ENCODE peak calls at places on chromosome 13, in seven cellular contexts. L, T, R, H, M, D and U are unnamed samples.

GRCh38 chr13:47904891-47905290 is 96.2 kb downstream of the SUCLA2 start:
- DNase-seq in M (no peak), L (no peak), R (no peak), T (no peak), H (no peak), D (no peak), U (no peak)

GRCh38 chr13:98530236-98530635 is 46.7 kb downstream of the STK24 start:
- DNase-seq in T (no peak), M (no peak), H (no peak), L (no peak), R (no peak), D (no peak), U (no peak)

GRCh38 chr13:50428183-50428877 is 413.1 kb downstream of the KCNRG start:
- DNase-seq in D (no peak), R (no peak), M (no peak), H (no peak), T (no peak), L (no peak), U (no peak)

GRCh38 chr13:85497652-85498051 is 301.6 kb downstream of the SLITRK6 start:
- DNase-seq in D (peak; percentile 98), M (no peak), R (no peak), T (no peak), L (peak; percentile 85), H (no peak), U (peak; percentile 92)

GRCh38 chr13:27006519-27007161 is 165.0 kb downstream of the USP12 start:
- DNase-seq in D (peak; percentile 47), L (peak; percentile 47), H (no peak), T (peak; percentile 43), R (no peak), M (no peak), U (no peak)

GRCh38 chr13:36193151-36193855 is 21.1 kb downstream of the SOHLH2 start:
- DNase-seq in T (no peak), L (peak; percentile 50), H (no peak), R (no peak), D (peak; percentile 16), M (no peak), U (peak; percentile 27)

GRCh38 chr13:33510350-33510749 is 224.8 kb upstream of the STARD13 start:
- DNase-seq in L (no peak), H (no peak), D (no peak), T (no peak), R (no peak), M (no peak), U (no peak)

GRCh38 chr13:68927387-68928026 is 1180.1 kb upstream of the ATXN8OS start:
- DNase-seq in T (no peak), M (no peak), H (no peak), L (peak; percentile 60), R (peak; percentile 44), D (peak; percentile 0), U (peak; percentile 32)

GRCh38 chr13:79880820-79881219 is 399.9 kb downstream of the NDFIP2 start:
- DNase-seq in L (peak; percentile 50), D (no peak), R (no peak), H (no peak), M (no peak), T (no peak), U (no peak)

GRCh38 chr13:47788844-47789243 is 212.2 kb downstream of the SUCLA2 start:
- DNase-seq in R (no peak), L (no peak), H (no peak), D (no peak), M (no peak), T (no peak), U (no peak)

GRCh38 chr13:93218583-93218982 is 8.0 kb upstream of the GPC6 start:
- DNase-seq in H (no peak), D (no peak), R (no peak), T (no peak), M (no peak), L (no peak), U (no peak)

GRCh38 chr13:44853641-44854040 is 135.6 kb downstream of the NUFIP1 start:
- DNase-seq in M (no peak), T (no peak), H (no peak), D (no peak), L (peak; percentile 72), R (no peak), U (no peak)

GRCh38 chr13:40503966-40504591 is 162.4 kb downstream of the FOXO1 start:
- DNase-seq in D (peak; percentile 17), L (peak; percentile 90), R (no peak), M (no peak), H (no peak), T (no peak), U (peak; percentile 41)

GRCh38 chr13:18947376-18947977 is 234.1 kb downstream of the TUBA3C start:
- DNase-seq in L (no peak), T (no peak), R (no peak), H (no peak), M (no peak), D (no peak), U (no peak)

GRCh38 chr13:18948012-18948663 is 233.5 kb downstream of the TUBA3C start:
- DNase-seq in H (no peak), T (no peak), D (no peak), L (no peak), M (no peak), R (no peak), U (no peak)

GRCh38 chr13:18949970-18950369 is 231.7 kb downstream of the TUBA3C start:
- DNase-seq in D (no peak), T (no peak), H (no peak), L (no peak), M (no peak), R (no peak), U (no peak)

GRCh38 chr13:18949489-18949761 is 232.2 kb downstream of the TUBA3C start:
- DNase-seq in D (no peak), L (no peak), M (no peak), T (no peak), H (no peak), R (no peak), U (no peak)

DNA sequence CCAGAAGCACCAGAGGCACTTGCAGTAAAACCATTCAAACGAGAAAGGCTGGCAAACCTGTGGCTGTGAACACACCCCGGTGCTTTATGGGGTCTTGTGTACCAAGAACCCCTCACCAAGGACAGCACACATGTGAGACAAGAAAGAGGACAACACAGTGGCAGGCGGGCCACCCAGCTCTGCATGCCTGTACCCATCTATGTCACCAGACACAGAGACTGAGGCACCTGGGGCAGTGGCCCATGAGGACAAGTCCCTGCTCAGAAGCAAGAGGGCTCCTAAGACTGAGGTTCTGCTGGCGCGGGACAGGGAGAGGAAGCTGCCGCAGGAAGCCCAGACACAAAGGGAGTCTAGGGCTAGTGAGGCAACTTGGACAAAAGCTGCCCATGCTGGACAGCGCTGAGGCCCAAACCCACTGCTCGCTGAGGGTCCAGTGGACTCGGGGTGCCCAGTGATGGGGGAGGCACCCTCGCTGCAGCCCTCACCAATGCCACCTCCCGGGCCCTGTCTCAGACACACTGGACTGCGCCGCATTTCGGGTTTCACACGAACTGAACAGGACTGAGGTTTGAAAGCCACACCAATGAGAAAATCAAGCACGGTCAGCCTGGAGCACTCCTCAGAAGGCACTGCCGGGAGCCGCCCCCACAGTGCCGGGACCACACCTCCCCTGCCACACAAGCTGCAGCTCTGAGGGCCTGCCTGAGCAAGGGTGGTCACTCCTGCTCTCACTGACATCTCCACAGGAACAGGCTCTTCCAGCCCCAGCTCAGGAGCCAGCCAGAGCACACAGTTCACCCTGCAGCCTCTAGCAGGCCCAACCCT is 232.7 kb downstream of the TUBA3C start:
- DNase-seq in D (no peak), M (no peak), R (no peak), H (no peak), L (no peak), T (no peak), U (no peak)
- TF ChIP-seq CTCF in D (no peak), M (no peak), R (no peak), H (no peak), L (no peak), T (no peak), U (no peak)

DNA sequence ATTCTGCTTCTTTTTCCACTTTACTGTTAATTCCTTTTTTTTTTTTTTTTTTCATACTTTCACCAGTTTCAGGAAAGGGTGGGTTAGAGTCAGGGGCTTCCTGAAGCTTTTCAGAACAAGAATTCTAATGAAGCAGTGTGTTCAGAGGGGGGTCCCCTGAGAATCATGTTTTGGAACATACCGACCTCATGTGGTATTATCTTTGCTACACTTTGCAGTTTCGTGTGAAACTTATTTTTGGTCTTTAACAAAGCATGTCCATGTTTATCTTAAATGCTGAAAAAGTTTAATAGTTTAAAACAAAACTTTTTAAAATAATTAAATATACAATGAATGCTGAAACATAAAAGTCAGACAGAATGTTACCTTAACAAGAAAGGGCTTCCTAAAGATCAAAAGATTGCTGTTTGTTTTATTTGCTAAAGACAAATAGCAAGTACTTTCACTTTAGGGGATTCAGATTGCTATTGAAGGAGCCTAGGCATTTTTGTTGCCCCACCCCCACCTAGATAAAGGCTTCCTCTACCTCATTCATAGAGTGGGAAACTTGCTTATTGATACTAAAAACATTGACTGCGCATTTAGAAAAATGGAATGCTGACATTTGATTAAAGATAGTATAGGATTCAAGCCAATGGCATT is 21.1 kb upstream of the POMP start:
- DNase-seq in T (no peak), M (no peak), L (no peak), D (no peak), R (no peak), H (no peak), U (no peak)
- TF ChIP-seq CTCF in T (no peak), M (no peak), L (no peak), D (no peak), R (no peak), H (no peak), U (no peak)

GRCh38 chr13:20415694-20416107 is 110.0 kb downstream of the CRYL1 start:
- DNase-seq in L (no peak), R (no peak), H (peak; percentile 19), D (no peak), M (no peak), T (no peak), U (no peak)

GRCh38 chr13:20422362-20422761 is 103.3 kb downstream of the CRYL1 start:
- DNase-seq in R (no peak), H (no peak), T (no peak), L (no peak), M (no peak), D (no peak), U (no peak)

GRCh38 chr13:20415288-20415644 is 110.4 kb downstream of the CRYL1 start:
- DNase-seq in M (no peak), L (no peak), D (no peak), H (no peak), T (no peak), R (no peak), U (no peak)

GRCh38 chr13:20416223-20416622 is 109.4 kb downstream of the CRYL1 start:
- DNase-seq in L (no peak), T (no peak), H (peak; percentile 20), M (no peak), R (no peak), D (no peak), U (no peak)

GRCh38 chr13:20418953-20419352 is 106.7 kb downstream of the CRYL1 start:
- DNase-seq in H (no peak), R (no peak), T (no peak), M (no peak), L (no peak), D (no peak), U (no peak)
- TF ChIP-seq CTCF in H (no peak), R (no peak), T (no peak), M (no peak), L (no peak), D (no peak), U (no peak)

DNA sequence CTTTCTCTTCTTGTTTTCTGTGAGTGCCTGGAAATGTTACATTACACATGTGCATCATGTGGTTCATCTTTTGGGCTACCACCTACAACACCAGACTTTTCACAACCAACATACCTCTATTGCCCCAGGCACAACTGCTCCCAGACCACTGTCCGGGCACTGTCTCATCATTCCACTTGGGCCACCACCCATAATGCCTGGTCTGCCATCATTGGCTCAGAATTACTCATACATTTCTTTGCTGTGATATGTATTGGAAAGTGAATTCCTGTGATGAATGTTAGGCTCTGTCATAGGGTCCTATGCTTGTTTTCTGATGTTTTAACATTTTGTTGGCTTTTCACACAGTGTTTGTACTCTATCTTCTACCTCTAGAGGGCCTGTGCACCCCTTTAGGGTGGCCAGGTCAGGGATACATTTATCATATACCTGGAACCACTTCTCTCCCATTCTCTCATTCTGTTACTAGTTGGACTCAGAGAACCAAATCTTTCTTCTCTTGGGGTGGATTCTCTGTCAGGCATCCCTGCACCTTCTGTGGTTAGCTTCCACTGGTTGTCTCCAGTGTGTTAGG is 172.8 kb downstream of the NHLRC3 start:
- DNase-seq in D (no peak), M (no peak), R (no peak), H (no peak), L (peak; percentile 54), T (no peak), U (no peak)
- TF ChIP-seq CTCF in D (no peak), M (no peak), R (no peak), H (no peak), L (no peak), T (no peak), U (no peak)